ENCODE peak calls at places on chromosomes 13 and 19, in eight cellular contexts. B is A549, G is SK-N-SH, I is suprapubic skin, U is stomach, E is tibial nerve, V is esophagus muscularis mucosa, F is transverse colon. P is an unnamed sample.

GRCh38 chr13:52599853-52600603 is 42.2 kb upstream of the HNRNPA1L2 start:
- DNase-seq in V (no peak), F (peak), I (peak), B (no peak), E (no peak), G (peak), U (no peak), P (peak)

GRCh38 chr13:22110368-22110767 is 439.5 kb downstream of the FGF9 start:
- DNase-seq in G (no peak), E (no peak), U (no peak), I (no peak), F (no peak), B (no peak), V (no peak), P (no peak)

GRCh38 chr13:59024434-59024833 is 1139.3 kb downstream of the DIAPH3 start:
- DNase-seq in G (no peak), U (no peak), I (no peak), V (no peak), B (no peak), F (no peak), E (no peak), P (no peak)

GRCh38 chr19:17487240-17488121 is 17.2 kb downstream of the SLC27A1 start:
- DNase-seq in F (no peak), I (no peak), B (no peak), V (no peak), U (no peak), G (peak), E (no peak), P (no peak)

GRCh38 chr19:5131866-5132561 is 163.1 kb downstream of the KDM4B start:
- DNase-seq in G (no peak), B (no peak), F (no peak), U (no peak), E (no peak), I (no peak), V (no peak), P (no peak)

GRCh38 chr19:6730153-6730804 is 7.1 kb downstream of the GPR108 start:
- DNase-seq in F (peak), V (peak), U (peak), B (peak), I (peak), E (peak), G (peak), P (peak)

GRCh38 chr19:7292950-7293794 is 1.0 kb downstream of the INSR start:
- DNase-seq in B (no peak), I (peak), E (no peak), V (no peak), G (peak), U (peak), F (peak), P (peak)

GRCh38 chr13:42574011-42574410 is at the start of gene TNFSF11:
- DNase-seq in B (no peak), I (no peak), G (peak), V (no peak), E (no peak), U (no peak), F (no peak), P (no peak)

GRCh38 chr13:75489502-75490263 is 7.7 kb upstream of the TBC1D4 start:
- DNase-seq in I (no peak), B (no peak), U (peak), V (no peak), F (peak), G (no peak), E (no peak), P (no peak)

GRCh38 chr13:91739751-91740150 is 341.3 kb downstream of the GPC5 start:
- DNase-seq in E (no peak), G (no peak), I (no peak), V (no peak), B (no peak), U (no peak), F (no peak), P (no peak)

GRCh38 chr19:13411899-13412298 is 94.4 kb downstream of the CACNA1A start:
- DNase-seq in E (no peak), U (no peak), F (no peak), I (no peak), G (no peak), B (no peak), V (no peak), P (no peak)

GRCh38 chr13:112202266-112202665 is 135.3 kb downstream of the SOX1 start:
- DNase-seq in E (no peak), B (no peak), F (no peak), U (no peak), I (no peak), V (no peak), G (no peak), P (no peak)

GRCh38 chr19:10852098-10852800 is 4.0 kb downstream of the C19orf38 start:
- DNase-seq in U (no peak), V (no peak), F (no peak), G (no peak), E (no peak), B (no peak), I (no peak), P (no peak)

GRCh38 chr19:17618919-17619318 is 63.5 kb downstream of the COLGALT1 start:
- DNase-seq in V (no peak), G (no peak), I (no peak), E (no peak), B (no peak), U (no peak), F (no peak), P (no peak)

GRCh38 chr13:112619730-112620639 is 32.0 kb upstream of the TUBGCP3 start:
- DNase-seq in F (no peak), E (no peak), B (no peak), I (no peak), V (peak), G (no peak), U (no peak), P (no peak)

GRCh38 chr13:61600360-61601033 is 184.8 kb upstream of the PCDH20 start:
- DNase-seq in G (no peak), I (peak), F (no peak), U (no peak), E (no peak), B (no peak), V (no peak), P (no peak)

GRCh38 chr19:12995596-12996541 is 594 bp downstream of the NFIX start:
- DNase-seq in B (no peak), V (no peak), F (no peak), G (peak), U (no peak), I (peak), E (no peak), P (peak)

GRCh38 chr13:93872376-93872775 is 607.1 kb downstream of the DCT start:
- DNase-seq in E (no peak), I (no peak), G (no peak), B (no peak), U (no peak), V (no peak), F (no peak), P (no peak)

GRCh38 chr13:48097793-48098192 is 2.9 kb upstream of the MED4 start:
- DNase-seq in I (no peak), B (no peak), E (no peak), V (no peak), F (no peak), U (no peak), G (no peak), P (no peak)

GRCh38 chr13:76980075-76980718 is 11.7 kb upstream of the CLN5 start:
- DNase-seq in V (no peak), G (peak), E (peak), I (peak), F (peak), U (peak), B (peak), P (peak)

GRCh38 chr19:9413240-9413954 is 22.0 kb downstream of the ZNF266 start:
- DNase-seq in U (no peak), E (no peak), I (no peak), V (no peak), F (no peak), G (no peak), B (no peak), P (no peak)

GRCh38 chr13:50421457-50422130 is 406.4 kb downstream of the KCNRG start:
- DNase-seq in B (no peak), V (no peak), I (no peak), E (no peak), U (no peak), F (no peak), G (no peak), P (no peak)

GRCh38 chr13:112692104-112692503 is 2.3 kb downstream of the ATP11A start:
- DNase-seq in I (no peak), U (peak), V (no peak), B (no peak), E (no peak), G (no peak), F (no peak), P (no peak)

GRCh38 chr13:40520916-40521315 is 145.5 kb downstream of the FOXO1 start:
- DNase-seq in I (no peak), G (no peak), V (peak), B (no peak), U (no peak), F (no peak), E (no peak), P (no peak)

GRCh38 chr19:3154957-3155736 is 19.3 kb downstream of the GNA15 start:
- DNase-seq in G (peak), F (peak), U (peak), V (no peak), I (peak), B (peak), E (no peak), P (no peak)

GRCh38 chr13:43227721-43228120 is 204.3 kb downstream of the DNAJC15 start:
- DNase-seq in G (no peak), I (no peak), B (no peak), U (no peak), F (no peak), V (peak), E (no peak), P (no peak)

GRCh38 chr13:112213467-112214245 is 146.7 kb downstream of the SOX1 start:
- DNase-seq in F (peak), B (no peak), U (peak), E (no peak), I (no peak), V (no peak), G (no peak), P (no peak)

GRCh38 chr19:45001087-45001739 is at the start of gene RELB:
- DNase-seq in F (peak), G (peak), E (peak), V (peak), U (peak), I (peak), B (peak), P (peak)

GRCh38 chr13:75494491-75494890 is 12.5 kb upstream of the TBC1D4 start:
- DNase-seq in E (no peak), I (no peak), B (no peak), V (no peak), U (no peak), F (no peak), G (no peak), P (no peak)

GRCh38 chr19:14061751-14062557 is at the start of gene PALM3:
- DNase-seq in V (no peak), B (no peak), G (peak), F (peak), E (no peak), I (no peak), U (peak), P (no peak)

GRCh38 chr13:31485183-31485582 is 254.1 kb upstream of the RXFP2 start:
- DNase-seq in B (no peak), V (no peak), G (no peak), I (no peak), U (no peak), E (no peak), F (no peak), P (no peak)

GRCh38 chr13:24097667-24098066 is 62.9 kb upstream of the SPATA13 start:
- DNase-seq in V (no peak), F (no peak), B (no peak), E (no peak), G (no peak), I (no peak), U (no peak), P (no peak)

GRCh38 chr13:113926301-113926761 is 47.5 kb downstream of the C13orf46 start:
- DNase-seq in G (no peak), E (peak), F (no peak), V (no peak), I (peak), U (peak), B (no peak), P (no peak)

GRCh38 chr19:48330012-48330681 is 4.8 kb downstream of the EMP3 start:
- DNase-seq in F (peak), I (peak), V (no peak), B (no peak), U (peak), E (peak), G (peak), P (peak)

GRCh38 chr13:49021953-49022352 is 46.2 kb downstream of the FNDC3A start:
- DNase-seq in U (no peak), B (no peak), F (no peak), E (no peak), G (no peak), V (no peak), I (no peak), P (no peak)

DNA sequence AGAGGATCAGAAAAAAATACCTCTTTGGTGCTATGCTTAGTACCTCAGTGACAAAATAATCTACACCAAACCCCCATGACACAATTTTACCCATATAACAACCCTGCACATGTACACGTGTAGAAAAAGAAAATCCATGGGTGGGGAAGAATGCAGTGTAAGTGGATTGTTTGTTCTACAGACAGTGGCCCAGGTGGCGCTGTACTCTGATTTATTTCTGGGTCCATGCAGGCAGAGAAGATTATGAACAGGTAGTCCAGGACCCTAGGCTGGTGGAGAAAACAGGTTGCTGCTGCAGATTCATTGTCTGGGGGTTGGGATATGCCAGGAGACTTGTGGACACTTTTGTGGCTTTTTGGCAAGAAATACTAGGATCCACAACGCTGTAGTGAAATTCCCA is 9.1 kb downstream of the ZNF100 start:
- DNase-seq in I (no peak), U (no peak), F (no peak), G (no peak), E (no peak), V (no peak), B (no peak), P (no peak)
- TF ChIP-seq CTCF in I (no peak), U (no peak), F (no peak), G (no peak), E (no peak), V (no peak), B (no peak), P (no peak)

DNA sequence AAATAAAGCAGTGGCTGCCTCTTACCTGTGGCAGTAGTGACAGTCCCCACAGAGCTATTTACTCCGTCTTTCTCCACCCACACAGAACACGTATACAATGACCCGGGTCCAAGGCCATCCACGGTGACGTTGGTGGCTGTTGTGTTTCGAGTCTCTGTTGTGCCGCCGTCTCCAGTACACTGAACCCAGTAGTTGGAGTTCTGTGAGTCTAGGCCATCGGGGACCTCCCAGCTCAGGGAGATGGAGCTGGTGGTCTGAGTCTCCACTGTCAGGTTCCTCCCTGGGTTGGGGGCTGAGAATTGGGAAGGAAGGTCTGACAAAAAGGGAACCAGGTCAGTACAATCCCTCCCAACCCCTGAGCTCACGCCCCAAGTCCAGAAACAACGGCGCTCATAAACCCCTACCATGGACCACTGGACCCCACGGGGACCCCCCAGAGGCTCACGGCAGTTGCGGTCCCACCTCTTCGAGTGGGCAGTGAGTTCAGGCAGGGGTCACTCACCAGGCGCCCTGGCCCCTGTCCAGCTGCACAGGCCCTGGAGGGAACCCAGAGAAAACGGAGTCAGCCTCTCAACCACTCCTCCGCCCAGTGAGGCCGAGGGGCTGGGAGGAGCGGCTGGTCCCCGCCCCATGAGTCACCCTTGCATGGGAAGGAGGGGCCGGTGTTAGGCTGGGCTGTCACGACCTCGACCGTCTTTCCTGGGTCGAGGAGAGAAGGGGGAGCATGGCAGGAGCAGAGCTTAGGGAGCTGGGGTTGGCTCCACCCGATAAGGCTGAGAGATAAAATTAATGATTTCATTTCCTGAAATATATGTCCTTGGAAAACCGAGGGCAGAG is 2.4 kb downstream of the PTPRH start:
- DNase-seq in B (peak), I (peak), U (peak), V (peak), E (peak), G (peak), F (peak), P (peak)
- TF ChIP-seq EP300 in B (no peak), I (no peak), U (no peak), V (no peak), E (peak), G (no peak), F (no peak), P (no peak)

GRCh38 chr19:36330226-36330625 is 48.8 kb downstream of the ZFP14 start:
- DNase-seq in E (no peak), I (no peak), F (no peak), U (no peak), V (no peak), G (no peak), B (no peak), P (no peak)

GRCh38 chr19:36331353-36332228 is 47.4 kb downstream of the ZFP14 start:
- DNase-seq in E (peak), V (peak), B (peak), I (peak), F (peak), U (peak), G (peak), P (peak)
- TF ChIP-seq CTCF in E (no peak), V (peak), B (no peak), I (no peak), F (no peak), U (no peak), G (no peak), P (no peak)

DNA sequence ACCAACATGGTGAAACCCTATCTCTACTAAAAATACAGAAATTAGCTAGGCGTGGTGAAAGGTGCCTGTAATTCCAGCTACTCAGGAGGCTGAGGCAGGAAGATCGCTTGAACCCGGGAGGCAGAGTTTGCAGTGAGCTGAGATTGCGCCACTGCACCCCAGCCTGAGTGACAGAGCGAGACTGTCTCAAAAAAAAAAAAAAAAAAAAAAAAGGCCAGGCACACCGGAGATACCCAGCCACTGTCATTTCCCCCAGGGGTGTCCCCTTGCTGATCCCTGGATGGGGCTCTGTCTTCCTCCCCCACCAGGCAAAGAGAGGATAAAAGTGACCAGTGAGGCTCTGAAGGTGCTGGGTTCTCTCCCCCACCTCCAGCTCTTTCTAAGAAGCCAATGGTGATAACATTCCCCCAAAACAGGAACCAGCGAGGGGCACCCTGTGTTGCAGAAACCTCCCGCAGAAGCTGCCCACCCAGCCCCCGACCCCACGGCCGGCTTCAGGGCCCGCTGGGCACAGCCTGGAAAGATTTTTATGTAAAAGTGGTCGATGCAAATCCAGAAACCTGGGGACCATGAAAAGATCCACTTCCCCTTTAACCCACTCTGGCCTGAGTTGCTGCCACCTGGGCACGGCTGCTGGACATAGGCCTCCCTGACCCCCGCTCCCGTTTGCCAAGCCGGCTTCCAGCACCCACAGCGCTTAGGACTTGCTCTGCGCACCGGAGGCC is 61.3 kb upstream of the KLF2 start:
- DNase-seq in B (no peak), I (no peak), E (no peak), U (no peak), G (no peak), F (peak), V (no peak), P (no peak)
- TF ChIP-seq EP300 in B (no peak), I (no peak), E (no peak), U (no peak), G (no peak), F (no peak), V (no peak), P (no peak)

GRCh38 chr13:72696590-72696989 is 30.8 kb downstream of the MZT1 start:
- DNase-seq in U (no peak), G (peak), E (no peak), I (no peak), V (no peak), B (no peak), F (no peak), P (no peak)
- TF ChIP-seq CTCF in U (no peak), G (peak), E (no peak), I (no peak), V (peak), B (peak), F (peak), P (no peak)

GRCh38 chr13:29946093-29946492 is 95.7 kb upstream of the UBL3 start:
- DNase-seq in U (no peak), V (no peak), F (no peak), I (no peak), G (no peak), E (no peak), B (no peak), P (no peak)

GRCh38 chr13:29947839-29948238 is 97.4 kb upstream of the UBL3 start:
- DNase-seq in I (no peak), G (no peak), U (no peak), B (no peak), V (no peak), F (no peak), E (no peak), P (no peak)

GRCh38 chr13:29952245-29952644 is 101.8 kb upstream of the UBL3 start:
- DNase-seq in I (no peak), G (no peak), B (no peak), V (no peak), E (no peak), F (no peak), U (no peak), P (no peak)

GRCh38 chr13:29948791-29949190 is 98.4 kb upstream of the UBL3 start:
- DNase-seq in E (no peak), G (no peak), B (no peak), V (peak), I (no peak), U (no peak), F (no peak), P (no peak)

GRCh38 chr13:29948246-29948645 is 97.8 kb upstream of the UBL3 start:
- DNase-seq in U (no peak), G (no peak), V (no peak), E (no peak), F (no peak), I (no peak), B (no peak), P (no peak)
- TF ChIP-seq EP300 in U (no peak), G (no peak), V (no peak), E (no peak), F (no peak), I (no peak), B (no peak), P (no peak)

DNA sequence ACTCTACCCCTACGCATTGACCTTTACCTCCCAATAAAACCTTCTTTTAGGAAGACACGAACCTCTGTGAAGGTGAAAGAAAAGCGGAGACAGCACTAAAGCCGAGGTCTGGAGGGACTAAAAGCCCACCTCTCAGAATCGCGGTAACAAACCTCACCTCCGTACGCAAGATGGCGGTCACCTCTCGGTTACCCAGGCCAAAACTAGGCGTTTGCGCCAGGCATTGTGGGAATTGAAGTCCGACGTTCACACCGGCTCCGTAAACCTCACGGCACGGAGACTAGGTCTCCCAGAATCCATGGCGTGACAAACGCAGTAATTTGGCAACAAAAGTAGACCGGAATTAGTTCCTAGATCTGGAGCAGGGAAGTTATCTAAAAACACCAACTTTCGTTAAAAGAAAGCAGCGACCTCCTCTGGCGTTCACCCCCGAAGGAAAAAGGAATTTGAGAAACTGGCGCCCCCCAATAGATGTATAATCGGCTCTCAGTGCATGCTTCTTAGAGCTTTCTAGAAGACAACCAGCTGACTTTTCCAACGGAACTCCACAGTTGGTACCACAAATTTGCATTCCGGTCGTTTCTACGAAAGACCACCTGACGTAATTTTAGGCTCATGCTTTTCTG is at the start of gene N4BP2L2:
- DNase-seq in V (peak), I (peak), G (peak), E (peak), B (peak), F (peak), U (peak), P (peak)
- TF ChIP-seq CTCF in V (peak), I (no peak), G (peak), E (peak), B (peak), F (peak), U (no peak), P (peak)